ENCODE peak calls at places on chromosomes 12 and 14, in seven cellular contexts. Q is bronchial epithelial cell, N is B cell, J is lower leg skin, C is fibroblast of lung, V is astrocyte, X is psoas muscle. M is an unnamed sample.

GRCh38 chr12:12449533-12450025 is 92.7 kb downstream of the BORCS5 start:
- DNase-seq in Q (peak), N (no peak), J (peak), C (no peak), V (no peak), X (no peak), M (peak)

GRCh38 chr12:106866426-106867080 is 89.2 kb upstream of the TMEM263 start:
- DNase-seq in Q (no peak), N (no peak), J (no peak), C (peak), V (peak), X (no peak), M (no peak)

GRCh38 chr12:101166866-101167265 is 43.2 kb downstream of the SLC5A8 start:
- DNase-seq in Q (no peak), N (no peak), J (no peak), C (no peak), V (no peak), X (no peak), M (no peak)

GRCh38 chr12:40819427-40820108 is 127.3 kb downstream of the CNTN1 start:
- DNase-seq in Q (no peak), N (no peak), J (no peak), C (no peak), V (no peak), X (no peak), M (no peak)

GRCh38 chr12:98701166-98701565 is 56.1 kb downstream of the APAF1 start:
- DNase-seq in Q (no peak), N (no peak), J (no peak), C (peak), V (peak), X (no peak), M (no peak)

GRCh38 chr14:76257842-76258397 is 106.2 kb downstream of the GPATCH2L start:
- DNase-seq in Q (no peak), N (no peak), J (no peak), C (no peak), V (no peak), X (no peak), M (no peak)

GRCh38 chr12:68012712-68013111 is 23.5 kb downstream of the IFNG-AS1 start:
- DNase-seq in Q (no peak), N (no peak), J (no peak), C (no peak), V (no peak), X (no peak), M (no peak)

GRCh38 chr14:35331605-35332516 is 39.7 kb downstream of the PSMA6 start:
- DNase-seq in Q (peak), N (no peak), J (peak), C (peak), V (peak), X (no peak), M (peak)

GRCh38 chr12:104630230-104630670 is 173.5 kb downstream of the CHST11 start:
- DNase-seq in Q (no peak), N (no peak), J (no peak), C (no peak), V (no peak), X (no peak), M (no peak)

GRCh38 chr12:71731439-71732356 is 23.0 kb upstream of the RAB21 start:
- DNase-seq in Q (no peak), N (no peak), J (no peak), C (peak), V (peak), X (no peak), M (peak)

GRCh38 chr14:39977198-39977597 is 545.0 kb upstream of the FBXO33 start:
- DNase-seq in Q (no peak), N (no peak), J (no peak), C (no peak), V (no peak), X (no peak), M (no peak)

GRCh38 chr12:120249875-120250795 is 15.4 kb downstream of the PXN start:
- DNase-seq in Q (no peak), N (peak), J (peak), C (no peak), V (no peak), X (peak), M (no peak)

GRCh38 chr12:49623142-49623899 is at the start of gene PRPF40B:
- DNase-seq in Q (peak), N (peak), J (peak), C (peak), V (peak), X (peak), M (peak)
- TF ChIP-seq CTCF in Q (peak), N (peak), J (no peak), C (peak), V (no peak), X (peak), M (no peak)

GRCh38 chr12:109598428-109598854 is 24.8 kb downstream of the MVK start:
- DNase-seq in Q (no peak), N (no peak), J (no peak), C (no peak), V (no peak), X (no peak), M (no peak)
- TF ChIP-seq CTCF in Q (no peak), N (no peak), J (no peak), C (no peak), V (no peak), X (no peak), M (no peak)

DNA sequence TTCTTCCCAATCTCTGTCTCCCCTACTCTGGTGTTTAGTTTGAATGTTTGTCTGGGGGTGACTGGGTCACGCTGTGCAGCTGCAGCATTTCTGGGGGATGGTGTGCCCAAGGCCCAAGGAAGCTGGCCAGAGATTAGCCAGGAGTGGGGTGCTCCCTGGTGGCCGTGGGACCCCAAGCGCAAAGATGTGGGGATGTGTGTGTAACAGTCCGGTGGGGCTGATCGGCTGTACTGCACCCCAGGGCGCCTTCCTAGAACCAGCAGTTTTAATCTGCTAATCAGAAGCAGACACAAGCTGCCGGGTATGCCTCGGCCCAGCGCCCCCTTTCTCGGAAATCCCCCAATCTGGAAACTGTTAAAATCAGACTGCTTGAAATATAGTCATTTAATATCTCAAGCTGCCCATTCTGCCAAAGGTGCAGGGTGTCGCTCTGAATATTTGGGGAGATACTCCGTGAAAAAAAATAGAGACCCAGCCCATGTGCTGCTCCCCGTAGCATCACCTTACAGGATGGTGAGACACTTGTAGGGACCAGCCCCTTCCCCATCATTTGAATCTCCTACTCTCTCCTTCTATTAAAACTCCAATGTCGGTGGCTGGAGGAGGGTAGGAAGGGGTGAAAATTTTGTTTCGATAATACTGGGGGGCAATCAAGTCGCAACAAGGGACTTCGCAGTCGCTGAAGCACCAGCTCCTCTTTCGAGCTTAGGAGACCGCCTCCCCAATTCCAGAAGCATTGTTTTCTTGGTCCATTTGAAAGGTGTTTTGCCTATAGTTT is 4.3 kb downstream of the HOXC9 start:
- DNase-seq in Q (no peak), N (no peak), J (no peak), C (no peak), V (no peak), X (no peak), M (no peak)
- TF ChIP-seq CTCF in Q (no peak), N (no peak), J (no peak), C (no peak), V (no peak), X (no peak), M (no peak)

GRCh38 chr14:57066887-57067513 is 201.7 kb downstream of the EXOC5 start:
- DNase-seq in Q (peak), N (no peak), J (no peak), C (peak), V (no peak), X (peak), M (peak)
- TF ChIP-seq CTCF in Q (peak), N (peak), J (no peak), C (peak), V (peak), X (peak), M (peak)

GRCh38 chr14:22039938-22040780 is 366.5 kb upstream of the OR4E1 start:
- DNase-seq in Q (peak), N (no peak), J (no peak), C (no peak), V (no peak), X (peak), M (peak)
- TF ChIP-seq CTCF in Q (peak), N (peak), J (no peak), C (peak), V (peak), X (peak), M (no peak)

GRCh38 chr12:57430117-57430930 is 519 bp downstream of the R3HDM2 start:
- DNase-seq in Q (peak), N (no peak), J (peak), C (peak), V (peak), X (peak), M (peak)
- TF ChIP-seq CTCF in Q (peak), N (no peak), J (no peak), C (no peak), V (no peak), X (peak), M (no peak)

M was measured in Calu3.